ENCODE peak calls at places on chromosomes 5 and 9, in nine cellular contexts. G is adrenal gland; P is CD8-positive, alpha-beta T cell; R is AG04450; E is CD8-positive, alpha-beta memory T cell; X is left lung; V is IMR-90; N is Peyer's patch; J is PC-9. U is an unnamed sample. For H3K9me3, the result is how much of the 10 kb centered on the place peaks cover.

GRCh38 chr9:129964901-129965734 is 77.9 kb downstream of the FNBP1 start:
- DNase-seq in R (peak), X (no peak), P (no peak), N (no peak), V (peak), J (no peak), G (no peak), E (no peak), U (no peak)

GRCh38 chr9:136793063-136793946 is 2.2 kb downstream of the TMEM141 start:
- DNase-seq in G (no peak), N (peak), J (no peak), P (no peak), E (no peak), X (no peak), R (no peak), V (no peak), U (peak)

GRCh38 chr5:143002459-143003327 is 232.5 kb downstream of the ARHGAP26 start:
- DNase-seq in P (peak), X (peak), G (no peak), J (no peak), E (peak), R (no peak), V (peak), N (peak), U (no peak)

GRCh38 chr9:128626181-128626580 is 30.5 kb downstream of the DYNC2I2 start:
- DNase-seq in N (peak), V (no peak), J (no peak), G (no peak), R (no peak), P (no peak), X (no peak), E (no peak), U (no peak)

GRCh38 chr5:122099060-122099790 is 21.2 kb upstream of the LOX start:
- DNase-seq in P (no peak), J (peak), N (no peak), G (no peak), E (no peak), R (no peak), V (peak), X (no peak), U (no peak)

GRCh38 chr9:136599811-136600660 is 54.2 kb upstream of the NOTCH1 start:
- DNase-seq in V (no peak), R (no peak), E (no peak), N (no peak), P (no peak), G (no peak), J (no peak), X (no peak), U (no peak)

GRCh38 chr9:33388110-33388994 is 14.0 kb downstream of the AQP7 start:
- DNase-seq in N (no peak), V (no peak), J (no peak), G (no peak), P (no peak), R (no peak), X (no peak), E (no peak), U (peak)

GRCh38 chr5:180133971-180134508 is 62.5 kb upstream of the RNF130 start:
- DNase-seq in R (no peak), N (peak), G (no peak), E (no peak), V (no peak), X (no peak), J (no peak), P (peak), U (no peak)

GRCh38 chr5:78610163-78610583 is 38.4 kb downstream of the LHFPL2 start:
- DNase-seq in G (no peak), X (no peak), E (no peak), N (no peak), J (no peak), P (no peak), V (peak), R (no peak), U (no peak)

GRCh38 chr9:69421908-69422801 is 97.1 kb downstream of the ENTREP1 start:
- DNase-seq in G (peak), V (peak), E (peak), N (peak), R (peak), P (peak), X (no peak), J (no peak), U (peak)

GRCh38 chr9:78118742-78119473 is 87.3 kb upstream of the GNAQ start:
- DNase-seq in G (no peak), P (no peak), E (peak), V (peak), X (no peak), N (no peak), J (peak), R (no peak), U (no peak)

GRCh38 chr5:127517480-127518318 is at the start of gene PRRC1:
- DNase-seq in G (peak), X (peak), P (peak), E (peak), N (peak), V (peak), J (peak), R (peak), U (peak)

GRCh38 chr9:121279841-121280388 is 12.0 kb downstream of the GSN start:
- DNase-seq in V (no peak), X (no peak), E (no peak), G (no peak), P (no peak), R (no peak), J (peak), N (no peak), U (no peak)

GRCh38 chr9:125761685-125762084 is 14.5 kb downstream of the PBX3 start:
- DNase-seq in V (no peak), N (no peak), J (no peak), G (no peak), X (no peak), R (no peak), E (no peak), P (no peak), U (no peak)

GRCh38 chr5:97764700-97765099 is 581.7 kb upstream of the RIOK2 start:
- DNase-seq in V (peak), R (peak), E (no peak), G (no peak), N (no peak), J (peak), X (no peak), P (no peak), U (no peak)

GRCh38 chr5:97231025-97231636 is 48.1 kb upstream of the RIOK2 start:
- DNase-seq in V (peak), X (no peak), R (peak), G (peak), P (no peak), E (peak), N (peak), J (peak), U (peak)

GRCh38 chr9:128421474-128422010 is 885 bp downstream of the CERCAM start:
- DNase-seq in P (no peak), J (no peak), X (no peak), V (no peak), E (no peak), N (no peak), G (no peak), R (no peak), U (no peak)

GRCh38 chr9:83596899-83597504 is 25.9 kb upstream of the IDNK start:
- DNase-seq in N (peak), P (no peak), E (no peak), R (no peak), X (no peak), V (no peak), G (peak), J (no peak), U (peak)

GRCh38 chr9:4111233-4112000 is 188.5 kb downstream of the GLIS3 start:
- DNase-seq in P (no peak), J (no peak), X (no peak), E (no peak), N (no peak), V (peak), R (no peak), G (no peak), U (no peak)

GRCh38 chr5:14142202-14142855 is 813 bp upstream of the TRIO start:
- DNase-seq in X (no peak), N (no peak), V (no peak), P (no peak), R (no peak), E (no peak), J (no peak), G (no peak), U (no peak)

GRCh38 chr9:36928670-36929349 is 105.3 kb downstream of the PAX5 start:
- DNase-seq in E (no peak), G (no peak), J (peak), V (peak), X (no peak), N (no peak), R (no peak), P (no peak), U (no peak)

GRCh38 chr9:35914307-35914807 is 5.1 kb downstream of the SPAAR start:
- DNase-seq in G (peak), R (no peak), E (peak), J (peak), P (no peak), V (peak), N (peak), X (peak), U (peak)

GRCh38 chr5:139788294-139788875 is 7.2 kb upstream of the PSD2 start:
- DNase-seq in X (no peak), P (no peak), G (no peak), J (no peak), E (no peak), V (no peak), N (no peak), R (no peak), U (no peak)

GRCh38 chr9:37801287-37801850 is 772 bp downstream of the DCAF10 start:
- DNase-seq in R (no peak), J (no peak), N (peak), P (no peak), E (no peak), X (peak), G (peak), V (peak), U (peak)

GRCh38 chr5:178120661-178121357 is 7.5 kb downstream of the N4BP3 start:
- DNase-seq in R (peak), X (peak), G (peak), P (peak), E (peak), J (peak), V (peak), N (peak), U (peak)

GRCh38 chr5:152730176-152730575 is 325.1 kb upstream of the NMUR2 start:
- DNase-seq in V (no peak), J (no peak), X (no peak), R (no peak), E (no peak), P (no peak), G (no peak), N (no peak), U (no peak)
- H3K9me3 ChIP-seq in V (under half), J (under half), X (under half), R (under half), E (under half), P (under half), G (under half), N (under half), U (under half)

GRCh38 chr9:93343663-93344062 is 107.8 kb upstream of the FAM120A start:
- DNase-seq in E (no peak), P (no peak), R (no peak), J (no peak), X (no peak), N (no peak), G (no peak), V (no peak), U (no peak)

GRCh38 chr9:93345630-93346239 is 105.8 kb upstream of the FAM120A start:
- DNase-seq in E (no peak), X (no peak), J (no peak), G (no peak), N (no peak), V (no peak), R (no peak), P (no peak), U (no peak)

GRCh38 chr9:93336720-93337119 is 114.8 kb upstream of the FAM120A start:
- DNase-seq in N (no peak), R (no peak), E (no peak), G (no peak), V (no peak), X (no peak), J (no peak), P (no peak), U (no peak)

DNA sequence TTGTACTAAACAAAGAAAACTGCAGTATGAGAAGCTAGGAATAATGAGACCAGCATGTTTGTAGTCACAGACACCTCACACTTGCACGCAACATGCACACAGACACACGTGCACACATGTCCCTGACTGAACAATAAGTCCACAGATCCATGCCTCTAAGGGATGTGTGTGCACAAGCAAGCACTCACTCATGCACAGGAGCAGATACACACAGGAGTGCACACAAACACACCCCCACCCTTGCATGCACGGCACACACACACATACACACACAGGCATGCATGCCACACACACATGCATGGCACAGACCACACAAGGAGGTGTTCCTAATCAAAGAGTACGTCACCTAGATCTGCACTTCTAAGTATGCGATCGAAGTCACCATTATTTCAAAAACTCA is 111.4 kb upstream of the FAM120A start:
- DNase-seq in P (no peak), V (no peak), G (no peak), R (no peak), J (no peak), X (no peak), E (no peak), N (no peak), U (no peak)
- H3K9me3 ChIP-seq in P (under half), V (under half), G (under half), R (under half), J (under half), X (under half), E (under half), N (under half), U (under half)

DNA sequence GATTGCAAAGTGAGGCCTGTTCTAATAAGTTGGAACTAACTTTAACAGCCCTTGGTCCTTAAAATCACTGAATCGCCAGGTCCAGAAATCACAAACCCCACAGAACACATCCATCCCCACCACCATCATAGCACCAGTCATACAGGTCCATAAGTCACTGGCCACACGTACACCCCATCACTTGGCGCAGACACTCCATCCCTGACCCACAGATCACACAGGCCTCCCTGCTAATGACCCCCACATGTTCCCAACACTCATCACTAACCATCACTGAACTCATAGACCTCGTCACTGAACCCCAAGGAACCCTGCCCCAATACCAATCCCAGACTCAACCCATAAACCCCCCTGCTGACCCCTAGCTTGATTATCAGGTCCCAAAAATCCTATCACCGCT is 41.2 kb upstream of the ZNF300 start:
- DNase-seq in R (no peak), J (no peak), E (no peak), G (no peak), N (no peak), X (no peak), V (no peak), P (no peak), U (no peak)
- H3K9me3 ChIP-seq in R (under half), J (half or more), E (under half), G (under half), N (under half), X (half or more), V (under half), P (under half), U (under half)

DNA sequence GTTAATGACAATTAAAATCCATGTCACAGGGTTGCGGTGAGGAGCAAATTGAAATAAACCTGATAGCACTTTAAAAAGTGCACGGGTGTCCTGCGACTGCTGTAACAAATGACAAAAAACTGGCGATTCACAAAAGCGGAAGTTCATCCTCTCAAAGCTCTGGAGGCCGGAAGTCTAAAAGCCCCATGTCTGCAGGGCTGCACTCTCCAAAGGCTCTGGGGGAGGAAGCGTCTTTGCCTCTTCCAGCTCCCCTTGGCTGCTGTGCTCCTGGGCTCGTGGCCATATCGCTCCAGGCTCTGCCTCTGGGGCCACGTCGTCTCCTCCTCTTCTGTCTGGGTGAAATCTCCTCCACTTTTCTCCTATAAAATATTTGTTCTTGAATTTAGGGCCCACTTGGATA is 273.9 kb upstream of the IRX2 start:
- DNase-seq in G (no peak), P (peak), R (no peak), N (no peak), E (no peak), J (no peak), X (no peak), V (no peak), U (no peak)
- H3K9me3 ChIP-seq in G (under half), P (under half), R (half or more), N (under half), E (under half), J (under half), X (under half), V (under half), U (under half)

GRCh38 chr5:109316631-109317030 is 93.1 kb downstream of the PJA2 start:
- DNase-seq in J (no peak), X (no peak), N (no peak), E (no peak), P (no peak), G (no peak), R (no peak), V (peak), U (no peak)
- H3K9me3 ChIP-seq in J (under half), X (under half), N (under half), E (under half), P (under half), G (under half), R (under half), V (under half), U (under half)

U was measured in WERI-Rb-1.